ENCODE peak calls at places on chromosome 6, in nine cellular contexts. S, O, T, Z, G, R, V, M and X are unnamed samples.

GRCh38 chr6:161271343-161272019 is 2.4 kb downstream of the AGPAT4 start:
- DNase-seq in M (no peak), S (peak; percentile 68), V (no peak), Z (no peak), O (no peak), T (no peak), G (no peak), R (no peak), X (no peak)

GRCh38 chr6:109867970-109868358 is 110.1 kb upstream of the GPR6 start:
- DNase-seq in T (no peak), G (no peak), M (no peak), Z (no peak), S (no peak), O (no peak), R (no peak), V (no peak), X (no peak)

GRCh38 chr6:20729086-20729485 is 194.8 kb downstream of the CDKAL1 start:
- DNase-seq in T (no peak), R (no peak), Z (no peak), V (no peak), G (no peak), S (no peak), M (no peak), O (no peak), X (no peak)

GRCh38 chr6:164502838-164503237 is 806.6 kb downstream of the C6orf118 start:
- DNase-seq in R (peak; percentile 76), T (no peak), V (no peak), M (no peak), Z (no peak), G (no peak), O (no peak), S (no peak), X (no peak)

GRCh38 chr6:70790483-70790882 is 122.8 kb downstream of the SMAP1 start:
- DNase-seq in G (no peak), Z (no peak), R (no peak), S (no peak), V (no peak), T (no peak), M (no peak), O (no peak), X (no peak)

GRCh38 chr6:35311390-35312075 is 13.9 kb downstream of the DEF6 start:
- DNase-seq in T (no peak), S (no peak), G (no peak), O (no peak), M (peak; percentile 50), R (no peak), V (peak; percentile 74), Z (no peak), X (no peak)

GRCh38 chr6:154932562-154933027 is 62.5 kb upstream of the TIAM2 start:
- DNase-seq in M (no peak), Z (no peak), V (no peak), R (no peak), G (no peak), S (no peak), T (no peak), O (peak; percentile 66), X (no peak)

GRCh38 chr6:118565317-118565960 is 17.3 kb downstream of the PLN start:
- DNase-seq in M (no peak), G (no peak), V (no peak), T (no peak), S (peak; percentile 9), Z (no peak), O (peak; percentile 23), R (peak; percentile 11), X (no peak)

GRCh38 chr6:100136590-100136989 is 142.6 kb upstream of the MCHR2 start:
- DNase-seq in R (no peak), T (no peak), Z (no peak), M (no peak), G (no peak), O (no peak), S (no peak), V (no peak), X (no peak)

GRCh38 chr6:74713941-74714340 is 491.9 kb downstream of the COL12A1 start:
- DNase-seq in M (no peak), V (no peak), R (no peak), O (no peak), S (no peak), G (no peak), Z (no peak), T (no peak), X (no peak)

GRCh38 chr6:84921891-84922290 is 157.5 kb upstream of the TBX18 start:
- DNase-seq in S (no peak), T (no peak), V (no peak), Z (no peak), G (no peak), R (peak; percentile 15), O (no peak), M (no peak), X (no peak)

GRCh38 chr6:29627762-29628418 is 5.1 kb downstream of the GABBR1 start:
- DNase-seq in G (peak; percentile 52), O (no peak), V (peak; percentile 41), R (peak; percentile 31), T (peak; percentile 56), S (peak; percentile 34), M (peak; percentile 69), Z (peak; percentile 88), X (peak; percentile 30)

GRCh38 chr6:35047265-35048011 is 93.7 kb downstream of the TCP11 start:
- DNase-seq in V (no peak), R (no peak), S (peak; percentile 62), T (no peak), M (no peak), G (no peak), O (no peak), Z (no peak), X (peak; percentile 49)

GRCh38 chr6:55448446-55448845 is 121.2 kb downstream of the GFRAL start:
- DNase-seq in R (no peak), M (no peak), Z (no peak), S (no peak), G (no peak), O (no peak), T (no peak), V (no peak), X (no peak)

GRCh38 chr6:150263765-150264415 is 104.9 kb upstream of the IYD start:
- DNase-seq in M (no peak), G (no peak), O (no peak), R (no peak), V (no peak), Z (no peak), T (peak; percentile 24), S (no peak), X (peak; percentile 10)

GRCh38 chr6:118558811-118559217 is 10.7 kb downstream of the PLN start:
- DNase-seq in O (no peak), M (no peak), S (no peak), T (no peak), G (no peak), Z (no peak), R (no peak), V (no peak), X (no peak)

GRCh38 chr6:149060985-149061760 is 256.3 kb upstream of the TAB2 start:
- DNase-seq in G (peak; percentile 50), Z (peak; percentile 74), T (peak; percentile 39), M (no peak), O (no peak), S (no peak), R (peak; percentile 97), V (no peak), X (peak; percentile 49)

GRCh38 chr6:14921170-14921569 is 324.7 kb upstream of the JARID2 start:
- DNase-seq in Z (no peak), T (peak; percentile 41), V (no peak), R (no peak), M (no peak), S (peak; percentile 59), O (peak; percentile 88), G (peak; percentile 34), X (peak; percentile 48)

GRCh38 chr6:72816022-72816421 is 194.2 kb downstream of the KCNQ5 start:
- DNase-seq in O (no peak), G (no peak), V (no peak), S (no peak), T (no peak), Z (no peak), M (no peak), R (no peak), X (no peak)

GRCh38 chr6:37239950-37240713 is 17.4 kb upstream of the TBC1D22B start:
- DNase-seq in M (peak; percentile 8), T (peak; percentile 90), V (peak; percentile 59), S (peak; percentile 87), G (peak; percentile 87), Z (peak; percentile 83), R (peak; percentile 67), O (no peak), X (peak; percentile 83)

GRCh38 chr6:130749402-130749801 is 77.8 kb upstream of the SMLR1 start:
- DNase-seq in M (no peak), T (no peak), O (peak; percentile 3), G (no peak), S (no peak), R (no peak), V (no peak), Z (no peak), X (no peak)

GRCh38 chr6:54878705-54879104 is 32.1 kb downstream of the FAM83B start:
- DNase-seq in Z (no peak), G (no peak), V (no peak), R (no peak), O (no peak), T (no peak), S (no peak), M (no peak), X (no peak)

GRCh38 chr6:144155529-144155928 is 5.2 kb downstream of the STX11 start:
- DNase-seq in R (no peak), V (no peak), S (no peak), M (no peak), T (no peak), Z (no peak), O (no peak), G (no peak), X (no peak)

GRCh38 chr6:156107514-156108150 is 652.0 kb upstream of the NOX3 start:
- DNase-seq in Z (no peak), V (no peak), S (no peak), R (no peak), T (no peak), M (no peak), O (no peak), G (no peak), X (no peak)

GRCh38 chr6:170093276-170093657 is 197.6 kb downstream of the DLL1 start:
- DNase-seq in M (no peak), R (no peak), S (no peak), V (no peak), T (no peak), O (no peak), G (peak; percentile 14), Z (no peak), X (no peak)

GRCh38 chr6:17630511-17631073 is 30.5 kb downstream of the FAM8A1 start:
- DNase-seq in R (no peak), G (no peak), Z (no peak), M (no peak), O (no peak), T (no peak), S (no peak), V (no peak), X (no peak)

GRCh38 chr6:33417127-33417902 is 592 bp downstream of the CUTA start:
- DNase-seq in Z (no peak), G (no peak), S (no peak), T (no peak), R (peak; percentile 43), M (no peak), O (no peak), V (peak; percentile 20), X (no peak)

GRCh38 chr6:17851720-17852161 is 135.7 kb downstream of the KIF13A start:
- DNase-seq in T (no peak), O (no peak), R (no peak), G (no peak), V (no peak), Z (no peak), M (no peak), S (no peak), X (no peak)

GRCh38 chr6:2862712-2863174 is 21.1 kb upstream of the SERPINB1 start:
- DNase-seq in R (no peak), Z (no peak), V (no peak), M (no peak), T (no peak), S (no peak), G (no peak), O (no peak), X (no peak)

GRCh38 chr6:2021713-2022125 is 223.7 kb downstream of the GMDS start:
- DNase-seq in G (peak; percentile 80), V (no peak), Z (peak; percentile 56), T (peak; percentile 71), R (peak; percentile 70), O (no peak), M (no peak), S (peak; percentile 65), X (peak; percentile 39)

GRCh38 chr6:158803733-158804143 is 15.4 kb downstream of the EZR start:
- DNase-seq in M (peak; percentile 55), G (peak; percentile 34), S (peak; percentile 32), V (peak; percentile 48), T (no peak), Z (no peak), R (no peak), O (peak; percentile 59), X (peak; percentile 55)